ENCODE peak calls at places on chromosome 11, in nine cellular contexts. V, W, C, F, D, K, B, I and Q are unnamed samples.

GRCh38 chr11:41868606-41869005 is 409.2 kb upstream of the LRRC4C start:
- DNase-seq in I (no peak), C (no peak), B (no peak), D (no peak), V (no peak), F (no peak), W (no peak), K (no peak), Q (peak; percentile 63)

GRCh38 chr11:32325187-32325586 is 110.2 kb downstream of the WT1 start:
- DNase-seq in F (no peak), D (no peak), V (no peak), I (peak; percentile 66), K (no peak), B (no peak), W (no peak), C (no peak), Q (no peak)

GRCh38 chr11:88359529-88359928 is 22.0 kb upstream of the CTSC start:
- DNase-seq in W (no peak), F (no peak), K (no peak), V (no peak), I (no peak), B (no peak), D (no peak), C (no peak), Q (no peak)

GRCh38 chr11:34549271-34549670 is 35.7 kb upstream of the ELF5 start:
- DNase-seq in K (no peak), W (no peak), C (no peak), B (no peak), F (no peak), V (no peak), I (no peak), D (no peak), Q (no peak)

GRCh38 chr11:118530683-118531596 is at the start of gene TMEM25:
- DNase-seq in D (peak; percentile 66), W (peak; percentile 82), I (peak; percentile 34), K (peak; percentile 82), B (peak; percentile 79), V (peak; percentile 62), F (peak; percentile 84), C (peak; percentile 68), Q (peak; percentile 57)

GRCh38 chr11:134050541-134051383 is 18.1 kb upstream of the JAM3 start:
- DNase-seq in I (peak; percentile 70), B (no peak), C (peak; percentile 78), V (peak; percentile 62), D (no peak), F (peak; percentile 86), K (peak; percentile 88), W (peak; percentile 85), Q (peak; percentile 34)

GRCh38 chr11:93389737-93390136 is 59.2 kb downstream of the DEUP1 start:
- DNase-seq in B (no peak), W (no peak), F (no peak), I (no peak), C (no peak), K (no peak), D (no peak), V (no peak), Q (peak; percentile 3)

GRCh38 chr11:76796511-76797203 is 13.5 kb downstream of the TSKU start:
- DNase-seq in K (no peak), F (peak; percentile 64), I (no peak), V (no peak), D (no peak), C (no peak), W (no peak), B (no peak), Q (no peak)

GRCh38 chr11:36305047-36305446 is 9.0 kb downstream of the PRR5L start:
- DNase-seq in W (no peak), I (no peak), D (no peak), K (no peak), V (no peak), B (no peak), F (no peak), C (no peak), Q (no peak)

GRCh38 chr11:14304601-14305000 is 54.4 kb downstream of the RRAS2 start:
- DNase-seq in I (no peak), K (no peak), C (no peak), D (no peak), B (peak; percentile 55), F (no peak), V (no peak), W (no peak), Q (no peak)
- H3K4me1 ChIP-seq in I (peaks cover 22% of the 10 kb centered on the region), K (no peaks in the 10 kb centered on the region), C (peaks cover 24% of the 10 kb centered on the region), D (peaks cover 11% of the 10 kb centered on the region), B (peaks cover 9% of the 10 kb centered on the region), F (peaks cover 4% of the 10 kb centered on the region), V (peaks cover 2% of the 10 kb centered on the region), W (peaks cover 64% of the 10 kb centered on the region), Q (peaks cover 32% of the 10 kb centered on the region)

DNA sequence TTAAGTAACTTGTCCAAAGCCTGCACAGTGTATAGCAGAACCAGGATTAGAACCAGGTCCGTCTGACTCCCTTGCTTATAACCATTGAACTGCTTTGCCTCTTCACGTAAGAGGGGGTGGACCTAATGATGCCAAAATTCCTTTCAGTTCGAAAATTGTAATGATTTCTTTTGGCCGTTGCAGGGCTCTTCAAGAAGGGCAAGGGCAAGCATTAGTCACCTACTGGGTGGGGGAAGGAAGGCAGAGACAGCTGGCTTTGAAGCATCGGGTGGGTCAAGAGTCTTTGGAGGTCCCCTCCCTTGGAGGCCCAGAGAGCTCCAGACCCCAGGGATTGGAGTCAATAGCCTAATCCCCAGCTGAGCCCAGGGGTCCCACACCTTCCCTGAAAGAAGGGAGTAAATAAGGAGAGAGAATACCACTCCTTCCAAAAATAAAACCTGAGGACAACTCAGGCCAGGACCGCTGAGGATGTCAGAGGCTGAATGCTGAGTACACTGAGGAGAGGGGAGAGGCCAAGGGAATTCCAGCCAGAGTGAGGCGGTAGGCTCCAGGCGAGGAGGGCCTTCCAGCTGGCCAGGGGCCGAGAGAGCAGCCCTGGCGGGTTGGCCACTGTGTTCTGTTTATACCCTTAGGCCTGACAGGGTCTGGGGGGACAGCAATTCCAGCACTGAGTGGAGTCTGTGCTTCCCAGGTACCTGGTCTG is 14.1 kb downstream of the CREB3L1 start:
- DNase-seq in B (no peak), D (peak; percentile 91), C (no peak), K (peak; percentile 77), V (no peak), I (peak; percentile 82), F (no peak), W (peak; percentile 70), Q (no peak)
- H3K4me1 ChIP-seq in B (peaks cover 18% of the 10 kb centered on the region), D (peaks cover 59% of the 10 kb centered on the region), C (peaks cover 35% of the 10 kb centered on the region), K (no peaks in the 10 kb centered on the region), V (peaks cover 41% of the 10 kb centered on the region), I (peaks cover 33% of the 10 kb centered on the region), F (peaks cover 5% of the 10 kb centered on the region), W (peaks cover 9% of the 10 kb centered on the region), Q (peaks cover 12% of the 10 kb centered on the region)

GRCh38 chr11:107590460-107591097 is 368 bp upstream of the ELMOD1 start:
- DNase-seq in B (no peak), C (no peak), D (no peak), W (no peak), F (no peak), K (no peak), I (no peak), V (no peak), Q (no peak)
- H3K4me1 ChIP-seq in B (no peaks in the 10 kb centered on the region), C (peaks cover 12% of the 10 kb centered on the region), D (peaks cover 2% of the 10 kb centered on the region), W (no peaks in the 10 kb centered on the region), F (peaks cover 11% of the 10 kb centered on the region), K (no peaks in the 10 kb centered on the region), I (no peaks in the 10 kb centered on the region), V (peaks cover 8% of the 10 kb centered on the region), Q (peaks cover 12% of the 10 kb centered on the region)

GRCh38 chr11:68373810-68374501 is 61.6 kb downstream of the LRP5 start:
- DNase-seq in C (peak; percentile 61), I (peak; percentile 86), V (no peak), F (no peak), W (peak; percentile 70), D (peak; percentile 12), B (no peak), K (peak; percentile 81), Q (no peak)
- H3K4me1 ChIP-seq in C (peaks cover 38% of the 10 kb centered on the region), I (peaks cover 11% of the 10 kb centered on the region), V (peaks cover 16% of the 10 kb centered on the region), F (peaks cover 11% of the 10 kb centered on the region), W (peaks cover 65% of the 10 kb centered on the region), D (peaks cover 18% of the 10 kb centered on the region), B (no peaks in the 10 kb centered on the region), K (peaks cover 21% of the 10 kb centered on the region), Q (no peaks in the 10 kb centered on the region)

DNA sequence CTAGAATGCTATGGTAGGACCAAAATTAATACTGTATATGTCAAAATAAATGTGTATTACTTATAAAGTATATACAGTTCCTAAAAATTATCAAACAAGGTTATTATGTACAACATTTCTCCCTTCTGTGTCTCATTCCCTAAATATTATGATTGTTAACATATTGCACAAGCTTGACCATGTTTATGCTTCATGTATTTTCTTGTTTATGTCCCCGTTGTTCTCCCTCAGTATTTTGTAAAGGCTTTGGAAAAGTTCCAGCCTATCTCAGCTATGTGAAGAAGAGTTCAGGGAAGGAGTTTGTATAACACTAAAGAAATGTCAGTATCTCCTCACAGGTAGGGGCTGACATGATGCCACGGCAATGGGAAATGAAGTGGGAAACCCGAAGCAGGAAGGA is 19.6 kb downstream of the ADM start:
- DNase-seq in C (no peak), V (no peak), W (no peak), I (peak; percentile 27), F (no peak), B (no peak), D (no peak), K (no peak), Q (no peak)
- H3K4me1 ChIP-seq in C (peaks cover 12% of the 10 kb centered on the region), V (peaks cover 5% of the 10 kb centered on the region), W (peaks cover 27% of the 10 kb centered on the region), I (peaks cover 7% of the 10 kb centered on the region), F (peaks cover 6% of the 10 kb centered on the region), B (peaks cover 8% of the 10 kb centered on the region), D (peaks cover 57% of the 10 kb centered on the region), K (no peaks in the 10 kb centered on the region), Q (peaks cover 13% of the 10 kb centered on the region)